ENCODE peak calls at places on chromosomes 12 and 14, in five cellular contexts. One of them, this sample, is unnamed.

GRCh38 chr12:104348283-104348993 is 44.9 kb downstream of the EID3 start:
- DNase-seq in germinal center: no peak
- DNase-seq in fibroblast of the conjunctiva: no peak
- DNase-seq in B cell: no peak
- DNase-seq in thyroid gland: no peak
- DNase-seq in this sample: no peak

GRCh38 chr12:29238822-29239291 is 89.8 kb downstream of the FAR2 start:
- DNase-seq in thyroid gland: no peak
- DNase-seq in germinal center: no peak
- DNase-seq in B cell: no peak
- DNase-seq in fibroblast of the conjunctiva: no peak
- DNase-seq in this sample: no peak

GRCh38 chr12:44889162-44889561 is 13.0 kb upstream of the NELL2 start:
- DNase-seq in fibroblast of the conjunctiva: no peak
- DNase-seq in germinal center: no peak
- DNase-seq in thyroid gland: no peak
- DNase-seq in B cell: no peak
- DNase-seq in this sample: peak; percentile 52

GRCh38 chr12:27861428-27862167 is 81.6 kb upstream of the MANSC4 start:
- DNase-seq in fibroblast of the conjunctiva: no peak
- DNase-seq in thyroid gland: no peak
- DNase-seq in germinal center: no peak
- DNase-seq in B cell: no peak
- DNase-seq in this sample: no peak

GRCh38 chr14:22047105-22047504 is 373.5 kb upstream of the OR4E1 start:
- DNase-seq in germinal center: peak; percentile 30
- DNase-seq in B cell: no peak
- DNase-seq in thyroid gland: peak; percentile 79
- DNase-seq in fibroblast of the conjunctiva: no peak
- DNase-seq in this sample: no peak

GRCh38 chr12:62846506-62846905 is 88.4 kb downstream of the PPM1H start:
- DNase-seq in germinal center: no peak
- DNase-seq in fibroblast of the conjunctiva: no peak
- DNase-seq in B cell: no peak
- DNase-seq in thyroid gland: no peak
- DNase-seq in this sample: no peak

GRCh38 chr12:88720231-88720630 is 140.0 kb upstream of the KITLG start:
- DNase-seq in germinal center: no peak
- DNase-seq in thyroid gland: no peak
- DNase-seq in B cell: no peak
- DNase-seq in fibroblast of the conjunctiva: no peak
- DNase-seq in this sample: no peak

GRCh38 chr12:52404951-52405350 is 1.2 kb downstream of the KRT82 start:
- DNase-seq in thyroid gland: no peak
- DNase-seq in B cell: no peak
- DNase-seq in fibroblast of the conjunctiva: no peak
- DNase-seq in germinal center: no peak
- DNase-seq in this sample: no peak

GRCh38 chr14:64501326-64502171 is 2.1 kb downstream of the ZBTB25 start:
- DNase-seq in fibroblast of the conjunctiva: peak; percentile 42
- DNase-seq in germinal center: no peak
- DNase-seq in thyroid gland: peak; percentile 77
- DNase-seq in B cell: no peak
- DNase-seq in this sample: peak; percentile 34

GRCh38 chr12:122014781-122015180 is 6.9 kb upstream of the BCL7A start:
- DNase-seq in B cell: no peak
- DNase-seq in thyroid gland: no peak
- DNase-seq in germinal center: no peak
- DNase-seq in fibroblast of the conjunctiva: no peak
- DNase-seq in this sample: no peak

GRCh38 chr12:64671682-64672081 is 61.4 kb downstream of the RASSF3 start:
- DNase-seq in fibroblast of the conjunctiva: no peak
- DNase-seq in B cell: no peak
- DNase-seq in thyroid gland: no peak
- DNase-seq in germinal center: no peak
- DNase-seq in this sample: no peak

GRCh38 chr14:66476964-66477363 is 9.2 kb upstream of the CCDC196 start:
- DNase-seq in thyroid gland: no peak
- DNase-seq in germinal center: no peak
- DNase-seq in fibroblast of the conjunctiva: peak; percentile 1
- DNase-seq in B cell: no peak
- DNase-seq in this sample: peak; percentile 26

GRCh38 chr12:106139422-106140141 is 828 bp upstream of the NUAK1 start:
- DNase-seq in thyroid gland: peak; percentile 86
- DNase-seq in B cell: no peak
- DNase-seq in fibroblast of the conjunctiva: no peak
- DNase-seq in germinal center: no peak
- DNase-seq in this sample: no peak

GRCh38 chr12:93042283-93042682 is 113.2 kb upstream of the EEA1 start:
- DNase-seq in B cell: no peak
- DNase-seq in thyroid gland: no peak
- DNase-seq in fibroblast of the conjunctiva: no peak
- DNase-seq in germinal center: no peak
- DNase-seq in this sample: no peak

GRCh38 chr14:71135496-71135895 is 228.2 kb downstream of the PCNX1 start:
- DNase-seq in B cell: no peak
- DNase-seq in germinal center: no peak
- DNase-seq in fibroblast of the conjunctiva: no peak
- DNase-seq in thyroid gland: no peak
- DNase-seq in this sample: no peak

GRCh38 chr12:121720762-121721161 is 8.2 kb downstream of the TMEM120B start:
- DNase-seq in fibroblast of the conjunctiva: no peak
- DNase-seq in B cell: no peak
- DNase-seq in thyroid gland: no peak
- DNase-seq in germinal center: no peak
- DNase-seq in this sample: no peak

GRCh38 chr12:110080410-110080809 is 32.1 kb upstream of the C12orf76 start:
- DNase-seq in B cell: no peak
- DNase-seq in fibroblast of the conjunctiva: no peak
- DNase-seq in thyroid gland: no peak
- DNase-seq in germinal center: no peak
- DNase-seq in this sample: no peak

GRCh38 chr12:75798527-75798926 is 233.0 kb downstream of the PHLDA1 start:
- DNase-seq in germinal center: no peak
- DNase-seq in fibroblast of the conjunctiva: no peak
- DNase-seq in B cell: no peak
- DNase-seq in thyroid gland: no peak
- DNase-seq in this sample: no peak

GRCh38 chr12:42684171-42685071 is 94.9 kb upstream of the PRICKLE1 start:
- DNase-seq in thyroid gland: no peak
- DNase-seq in germinal center: no peak
- DNase-seq in fibroblast of the conjunctiva: no peak
- DNase-seq in B cell: no peak
- DNase-seq in this sample: no peak

GRCh38 chr12:85283560-85283959 is 3.5 kb downstream of the ALX1 start:
- DNase-seq in B cell: no peak
- DNase-seq in fibroblast of the conjunctiva: no peak
- DNase-seq in germinal center: no peak
- DNase-seq in thyroid gland: no peak
- DNase-seq in this sample: no peak

GRCh38 chr14:100056964-100057817 is 8.0 kb upstream of the EVL start:
- DNase-seq in thyroid gland: no peak
- DNase-seq in germinal center: peak; percentile 54
- DNase-seq in fibroblast of the conjunctiva: no peak
- DNase-seq in B cell: peak; percentile 71
- DNase-seq in this sample: no peak

GRCh38 chr14:21070610-21071224 is 613 bp downstream of the ARHGEF40 start:
- DNase-seq in thyroid gland: peak; percentile 57
- DNase-seq in germinal center: peak; percentile 26
- DNase-seq in fibroblast of the conjunctiva: no peak
- DNase-seq in B cell: no peak
- DNase-seq in this sample: peak; percentile 38